ENCODE peak calls at places on chromosome 2, in eight cellular contexts. W is NCI-H774; M is NCI-H1105 treated with DMSO at 0.1 percent for 48 hours; U is fibroblast of the aortic adventitia; J is ELR; T is activated naive CD4-positive, alpha-beta T cell treated with Interleukin-2 at 50 U/mL for 16 hours; C is amniotic stem cell; O is GM20000. S is an unnamed sample.

GRCh38 chr2:190382851-190383250 is 25.3 kb upstream of the MFSD6 start:
- DNase-seq in M (peak), C (no peak), J (peak), U (peak), T (peak), W (peak), O (peak), S (peak)

GRCh38 chr2:101823347-101823791 is 125.9 kb downstream of the MAP4K4 start:
- DNase-seq in W (no peak), T (peak), J (peak), U (peak), C (peak), O (peak), M (no peak), S (peak)

GRCh38 chr2:177075254-177075653 is 137.3 kb upstream of the HNRNPA3 start:
- DNase-seq in C (no peak), W (no peak), M (no peak), O (no peak), U (no peak), T (no peak), J (no peak), S (peak)

GRCh38 chr2:72892506-72893173 is 5.4 kb downstream of the SPR start:
- DNase-seq in T (peak), W (peak), M (peak), C (peak), O (peak), U (peak), J (peak), S (peak)

GRCh38 chr2:138504546-138505239 is 3.1 kb downstream of the SPOPL start:
- DNase-seq in U (no peak), W (no peak), O (peak), M (no peak), J (no peak), T (no peak), C (no peak), S (no peak)

GRCh38 chr2:7966032-7966431 is 715.8 kb upstream of the ID2 start:
- DNase-seq in M (peak), U (no peak), W (no peak), O (no peak), J (no peak), C (no peak), T (no peak), S (no peak)

GRCh38 chr2:14524803-14525080 is 107.8 kb upstream of the LRATD1 start:
- DNase-seq in U (no peak), T (no peak), O (no peak), W (no peak), C (no peak), M (no peak), J (peak), S (peak)

GRCh38 chr2:221573430-221574230 is 1.5 kb upstream of the EPHA4 start:
- DNase-seq in C (peak), U (peak), O (peak), J (peak), M (peak), W (peak), T (peak), S (peak)

GRCh38 chr2:120291464-120292311 is 39.0 kb downstream of the RALB start:
- DNase-seq in C (no peak), O (no peak), U (peak), M (no peak), J (peak), T (no peak), W (no peak), S (no peak)

GRCh38 chr2:158553257-158553656 is 96.5 kb downstream of the PKP4 start:
- DNase-seq in W (no peak), U (no peak), C (no peak), M (no peak), J (no peak), O (no peak), T (no peak), S (no peak)

GRCh38 chr2:168687314-168687713 is 115.1 kb upstream of the NOSTRIN start:
- DNase-seq in T (no peak), M (no peak), W (no peak), O (no peak), U (peak), C (no peak), J (no peak), S (peak)

GRCh38 chr2:76320716-76321115 is 610.0 kb upstream of the GCFC2 start:
- DNase-seq in M (no peak), C (no peak), O (no peak), J (no peak), W (no peak), U (no peak), T (no peak), S (no peak)

GRCh38 chr2:180873219-180873618 is 107.2 kb upstream of the UBE2E3 start:
- DNase-seq in W (no peak), O (no peak), J (no peak), C (no peak), U (no peak), M (no peak), T (no peak), S (no peak)

GRCh38 chr2:239326831-239327535 is 73.8 kb downstream of the HDAC4 start:
- DNase-seq in T (peak), W (no peak), C (no peak), J (peak), U (no peak), O (peak), M (no peak), S (peak)

GRCh38 chr2:101339236-101339865 is 30.9 kb upstream of the RNF149 start:
- DNase-seq in T (no peak), O (no peak), M (no peak), U (no peak), C (no peak), J (no peak), W (no peak), S (no peak)

GRCh38 chr2:138421971-138422335 is 79.6 kb upstream of the SPOPL start:
- DNase-seq in W (no peak), U (peak), O (no peak), C (peak), J (peak), T (no peak), M (no peak), S (peak)

GRCh38 chr2:241818229-241818942 is 9.4 kb downstream of the NEU4 start:
- DNase-seq in O (no peak), U (no peak), T (no peak), J (no peak), W (no peak), C (no peak), M (no peak), S (no peak)

GRCh38 chr2:212228651-212229253 is 309.9 kb downstream of the ERBB4 start:
- DNase-seq in J (peak), C (no peak), M (no peak), U (peak), O (no peak), W (no peak), T (no peak), S (peak)

GRCh38 chr2:71614976-71615768 is 161.8 kb downstream of the DYSF start:
- DNase-seq in T (no peak), M (no peak), C (no peak), O (no peak), U (peak), J (no peak), W (no peak), S (peak)

GRCh38 chr2:182504903-182505302 is 78.1 kb upstream of the PDE1A start:
- DNase-seq in T (no peak), W (no peak), U (peak), C (peak), J (peak), M (no peak), O (no peak), S (peak)

GRCh38 chr2:149617476-149617875 is 29.9 kb upstream of the MMADHC start:
- DNase-seq in W (no peak), M (no peak), J (peak), C (no peak), O (no peak), T (no peak), U (peak), S (no peak)

GRCh38 chr2:107324166-107324565 is 438.2 kb upstream of the ST6GAL2 start:
- DNase-seq in C (no peak), U (no peak), J (no peak), W (no peak), M (no peak), O (no peak), T (no peak), S (no peak)

GRCh38 chr2:47715552-47715951 is 67.4 kb upstream of the MSH6 start:
- DNase-seq in T (no peak), O (no peak), M (no peak), C (no peak), W (no peak), U (no peak), J (no peak), S (no peak)

S was measured in fibroblast of mammary gland.